ENCODE peak calls at places on chromosome 4, in ten cellular contexts. Q is suprapubic skin; P is kidney; I is IMR-90; H is naive thymus-derived CD4-positive, alpha-beta T cell; Y is RWPE1; D is HCT116; C is GM23248; N is SJSA1; Z is fibroblast of lung. F is an unnamed sample.

GRCh38 chr4:96593422-96593821 is 753.5 kb downstream of the PDHA2 start:
- DNase-seq in Q (no peak), P (no peak), I (no peak), H (no peak), Y (no peak), D (no peak), C (no peak), N (no peak), Z (no peak), F (no peak)

GRCh38 chr4:99457270-99457669 is 22.1 kb upstream of the ADH7 start:
- DNase-seq in Q (no peak), P (no peak), I (no peak), H (no peak), Y (no peak), D (no peak), C (no peak), N (no peak), Z (peak), F (no peak)

GRCh38 chr4:130689182-130689581 is 1593.2 kb downstream of the C4orf33 start:
- DNase-seq in Q (no peak), P (no peak), I (no peak), H (no peak), Y (no peak), D (no peak), C (no peak), N (no peak), Z (no peak), F (no peak)

GRCh38 chr4:177308125-177308524 is 1.5 kb upstream of the NEIL3 start:
- DNase-seq in Q (no peak), P (no peak), I (peak), H (no peak), Y (peak), D (no peak), C (peak), N (no peak), Z (peak), F (peak)

GRCh38 chr4:128287159-128287870 is at the start of gene PGRMC2:
- DNase-seq in Q (peak), P (peak), I (peak), H (no peak), Y (peak), D (no peak), C (peak), N (peak), Z (peak), F (no peak)

GRCh38 chr4:30600246-30600645 is 119.9 kb upstream of the PCDH7 start:
- DNase-seq in Q (no peak), P (no peak), I (no peak), H (no peak), Y (no peak), D (no peak), C (peak), N (no peak), Z (peak), F (no peak)

GRCh38 chr4:151700566-151701316 is 60.1 kb downstream of the GATB start:
- DNase-seq in Q (no peak), P (no peak), I (no peak), H (peak), Y (no peak), D (no peak), C (no peak), N (no peak), Z (no peak), F (no peak)

GRCh38 chr4:73066928-73067327 is 2.6 kb downstream of the COX18 start:
- DNase-seq in Q (no peak), P (no peak), I (no peak), H (peak), Y (no peak), D (no peak), C (no peak), N (no peak), Z (no peak), F (no peak)

GRCh38 chr4:128275351-128275750 is 12.3 kb downstream of the PGRMC2 start:
- DNase-seq in Q (no peak), P (no peak), I (peak), H (no peak), Y (peak), D (no peak), C (peak), N (no peak), Z (no peak), F (no peak)

GRCh38 chr4:139522457-139522856 is 33.6 kb downstream of the SETD7 start:
- DNase-seq in Q (no peak), P (no peak), I (no peak), H (no peak), Y (no peak), D (no peak), C (no peak), N (no peak), Z (no peak), F (no peak)

GRCh38 chr4:85500110-85500867 is 25.3 kb downstream of the ARHGAP24 start:
- DNase-seq in Q (no peak), P (no peak), I (no peak), H (no peak), Y (peak), D (no peak), C (peak), N (no peak), Z (peak), F (no peak)

GRCh38 chr4:15234101-15234500 is 193.7 kb upstream of the C1QTNF7 start:
- DNase-seq in Q (no peak), P (no peak), I (peak), H (peak), Y (peak), D (no peak), C (peak), N (peak), Z (peak), F (peak)

GRCh38 chr4:74228691-74229640 is 71.0 kb downstream of the MTHFD2L start:
- DNase-seq in Q (no peak), P (peak), I (peak), H (peak), Y (peak), D (peak), C (peak), N (peak), Z (peak), F (no peak)

GRCh38 chr4:184282895-184283654 is 65.4 kb upstream of the ENPP6 start:
- DNase-seq in Q (no peak), P (no peak), I (no peak), H (no peak), Y (no peak), D (no peak), C (no peak), N (no peak), Z (peak), F (no peak)

GRCh38 chr4:108783666-108784463 is 21.0 kb upstream of the ETNPPL start:
- DNase-seq in Q (no peak), P (no peak), I (no peak), H (no peak), Y (no peak), D (peak), C (peak), N (no peak), Z (peak), F (no peak)

GRCh38 chr4:16203083-16203482 is 23.2 kb downstream of the TAPT1 start:
- DNase-seq in Q (no peak), P (no peak), I (no peak), H (no peak), Y (no peak), D (no peak), C (no peak), N (no peak), Z (no peak), F (no peak)

GRCh38 chr4:46549125-46549524 is 159.2 kb upstream of the GABRA2 start:
- DNase-seq in Q (no peak), P (no peak), I (no peak), H (no peak), Y (no peak), D (no peak), C (no peak), N (no peak), Z (no peak), F (no peak)

GRCh38 chr4:109979932-109980717 is 67.4 kb downstream of the EGF start:
- DNase-seq in Q (no peak), P (no peak), I (peak), H (no peak), Y (peak), D (no peak), C (peak), N (no peak), Z (peak), F (peak)

GRCh38 chr4:84907145-84907544 is 59.3 kb downstream of the WDFY3 start:
- DNase-seq in Q (no peak), P (no peak), I (no peak), H (no peak), Y (no peak), D (no peak), C (no peak), N (no peak), Z (no peak), F (no peak)

GRCh38 chr4:118557298-118557851 is 127.8 kb upstream of the METTL14 start:
- DNase-seq in Q (no peak), P (no peak), I (peak), H (no peak), Y (peak), D (peak), C (peak), N (peak), Z (peak), F (peak)

GRCh38 chr4:123555500-123556273 is 159.1 kb downstream of the SPRY1 start:
- DNase-seq in Q (peak), P (peak), I (peak), H (no peak), Y (peak), D (no peak), C (peak), N (peak), Z (peak), F (no peak)

GRCh38 chr4:79083406-79084010 is 144.3 kb upstream of the PAQR3 start:
- DNase-seq in Q (no peak), P (no peak), I (no peak), H (no peak), Y (no peak), D (no peak), C (no peak), N (no peak), Z (no peak), F (no peak)

GRCh38 chr4:119728185-119728584 is 99.6 kb upstream of the PDE5A start:
- DNase-seq in Q (no peak), P (no peak), I (peak), H (no peak), Y (no peak), D (no peak), C (no peak), N (no peak), Z (peak), F (no peak)

GRCh38 chr4:31984872-31985271 is 1264.7 kb downstream of the PCDH7 start:
- DNase-seq in Q (no peak), P (no peak), I (no peak), H (no peak), Y (no peak), D (no peak), C (no peak), N (no peak), Z (no peak), F (peak)

GRCh38 chr4:55920571-55920970 is 28.2 kb upstream of the CEP135 start:
- DNase-seq in Q (no peak), P (no peak), I (no peak), H (no peak), Y (no peak), D (no peak), C (peak), N (no peak), Z (no peak), F (no peak)

GRCh38 chr4:72394264-72394663 is 174.8 kb downstream of the ADAMTS3 start:
- DNase-seq in Q (no peak), P (no peak), I (peak), H (no peak), Y (peak), D (no peak), C (no peak), N (no peak), Z (no peak), F (peak)

GRCh38 chr4:18213576-18214198 is 192.1 kb upstream of the LCORL start:
- DNase-seq in Q (no peak), P (no peak), I (no peak), H (no peak), Y (no peak), D (no peak), C (no peak), N (no peak), Z (no peak), F (no peak)

GRCh38 chr4:73181231-73181630 is 77.4 kb downstream of the ANKRD17 start:
- DNase-seq in Q (no peak), P (no peak), I (no peak), H (no peak), Y (no peak), D (no peak), C (no peak), N (no peak), Z (no peak), F (no peak)

GRCh38 chr4:151219091-151219490 is 57.9 kb upstream of the PRSS48 start:
- DNase-seq in Q (no peak), P (no peak), I (no peak), H (no peak), Y (no peak), D (no peak), C (no peak), N (no peak), Z (no peak), F (no peak)

GRCh38 chr4:182320092-182320491 is 76.9 kb downstream of the TENM3 start:
- DNase-seq in Q (no peak), P (no peak), I (no peak), H (no peak), Y (no peak), D (no peak), C (no peak), N (no peak), Z (no peak), F (no peak)

GRCh38 chr4:108417923-108418322 is 202.5 kb upstream of the RPL34 start:
- DNase-seq in Q (no peak), P (no peak), I (peak), H (no peak), Y (no peak), D (no peak), C (peak), N (no peak), Z (no peak), F (no peak)

GRCh38 chr4:144575181-144575580 is 70.8 kb upstream of the HHIP start:
- DNase-seq in Q (no peak), P (no peak), I (no peak), H (no peak), Y (no peak), D (no peak), C (peak), N (no peak), Z (no peak), F (no peak)

GRCh38 chr4:174425669-174426068 is 96.6 kb downstream of the HPGD start:
- DNase-seq in Q (no peak), P (no peak), I (no peak), H (no peak), Y (no peak), D (no peak), C (no peak), N (no peak), Z (no peak), F (no peak)

GRCh38 chr4:16627999-16628398 is 270.4 kb downstream of the LDB2 start:
- DNase-seq in Q (no peak), P (no peak), I (peak), H (no peak), Y (peak), D (no peak), C (peak), N (no peak), Z (peak), F (no peak)

GRCh38 chr4:158906073-158906472 is 137.2 kb downstream of the FNIP2 start:
- DNase-seq in Q (no peak), P (no peak), I (no peak), H (peak), Y (no peak), D (no peak), C (no peak), N (no peak), Z (no peak), F (no peak)

GRCh38 chr4:13615162-13615561 is 12.4 kb downstream of the BOD1L1 start:
- DNase-seq in Q (no peak), P (no peak), I (no peak), H (no peak), Y (no peak), D (no peak), C (no peak), N (no peak), Z (no peak), F (no peak)

GRCh38 chr4:64508089-64508488 is 98.8 kb upstream of the TECRL start:
- DNase-seq in Q (no peak), P (no peak), I (no peak), H (no peak), Y (no peak), D (no peak), C (no peak), N (no peak), Z (no peak), F (no peak)

GRCh38 chr4:64497526-64497925 is 88.3 kb upstream of the TECRL start:
- DNase-seq in Q (no peak), P (no peak), I (no peak), H (no peak), Y (no peak), D (no peak), C (peak), N (no peak), Z (no peak), F (no peak)

GRCh38 chr4:64503945-64504675 is 94.9 kb upstream of the TECRL start:
- DNase-seq in Q (no peak), P (no peak), I (no peak), H (no peak), Y (no peak), D (no peak), C (no peak), N (no peak), Z (no peak), F (no peak)

GRCh38 chr4:64503416-64503815 is 94.2 kb upstream of the TECRL start:
- DNase-seq in Q (no peak), P (no peak), I (no peak), H (no peak), Y (no peak), D (no peak), C (no peak), N (no peak), Z (no peak), F (no peak)
- H3K27ac ChIP-seq in Q (no peak), P (no peak), I (no peak), H (no peak), Y (no peak), D (no peak), C (no peak), N (no peak), Z (no peak), F (no peak)

DNA sequence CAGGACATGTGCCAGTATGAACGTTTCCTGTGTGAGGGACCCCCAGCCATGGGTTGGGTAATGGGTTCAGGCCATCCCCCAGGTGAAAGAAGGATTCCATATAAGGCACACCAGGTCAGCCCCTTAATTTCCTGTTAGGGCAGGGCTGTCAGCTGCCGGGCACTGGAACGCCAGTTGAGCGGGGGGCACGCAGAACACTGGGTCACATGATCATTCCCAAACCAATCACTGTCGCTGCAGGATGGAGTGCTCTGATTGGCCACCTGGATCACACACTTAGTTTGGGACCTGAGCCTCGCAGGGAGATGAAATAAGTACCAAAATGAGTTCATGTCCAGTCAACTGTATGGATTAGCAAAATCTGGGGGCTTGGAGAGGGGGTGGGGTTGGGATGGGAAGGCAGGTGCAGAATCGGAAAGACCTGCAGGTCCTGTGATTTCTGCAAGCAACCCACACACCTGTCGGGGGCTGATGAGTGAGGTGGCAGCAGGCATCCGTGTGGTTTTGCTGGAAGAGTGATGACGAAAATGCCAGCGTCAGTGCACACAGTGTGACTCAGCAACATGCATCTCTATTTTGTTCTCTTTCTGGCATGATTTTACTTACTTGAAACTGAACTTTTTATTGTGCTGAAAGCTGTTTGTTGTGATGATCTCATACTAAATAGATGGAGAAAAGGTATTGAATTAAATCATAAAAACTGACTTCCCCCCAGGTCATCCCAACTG is 32.2 kb downstream of the RNF212 start:
- DNase-seq in Q (peak), P (no peak), I (peak), H (no peak), Y (peak), D (no peak), C (peak), N (no peak), Z (peak), F (peak)
- H3K27ac ChIP-seq in Q (no peak), P (no peak), I (no peak), H (no peak), Y (peak), D (no peak), C (peak), N (no peak), Z (no peak), F (peak)

GRCh38 chr4:26023191-26023972 is 109.4 kb downstream of the SMIM20 start:
- DNase-seq in Q (no peak), P (no peak), I (no peak), H (no peak), Y (no peak), D (no peak), C (peak), N (no peak), Z (no peak), F (no peak)

GRCh38 chr4:26022346-26022891 is 108.4 kb downstream of the SMIM20 start:
- DNase-seq in Q (no peak), P (no peak), I (peak), H (no peak), Y (peak), D (no peak), C (peak), N (peak), Z (peak), F (peak)

GRCh38 chr4:26021417-26022345 is 107.7 kb downstream of the SMIM20 start:
- DNase-seq in Q (no peak), P (no peak), I (no peak), H (no peak), Y (no peak), D (no peak), C (peak), N (no peak), Z (peak), F (no peak)

GRCh38 chr4:26020083-26020668 is 106.2 kb downstream of the SMIM20 start:
- DNase-seq in Q (no peak), P (no peak), I (peak), H (no peak), Y (peak), D (no peak), C (peak), N (no peak), Z (peak), F (no peak)

DNA sequence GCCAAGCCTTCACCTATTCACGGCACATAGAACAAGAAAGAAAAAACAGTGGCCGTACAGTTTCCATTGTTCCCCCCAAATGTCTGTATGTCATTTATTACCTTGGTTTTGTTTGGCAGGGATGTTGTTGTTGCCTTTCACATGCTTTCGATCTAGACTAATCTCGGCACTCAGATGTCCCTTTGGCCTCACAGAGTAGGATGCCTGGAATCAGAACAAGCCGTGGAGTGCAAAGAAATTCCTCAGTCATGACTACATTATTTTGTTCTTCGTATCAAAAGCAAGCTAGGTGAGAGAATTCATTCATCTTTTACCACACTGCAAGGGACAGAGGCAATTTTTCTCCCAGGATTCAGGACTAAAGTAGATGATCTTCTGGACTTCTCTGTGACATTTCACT is 106.9 kb downstream of the SMIM20 start:
- DNase-seq in Q (no peak), P (no peak), I (peak), H (no peak), Y (peak), D (no peak), C (peak), N (no peak), Z (peak), F (no peak)
- H3K27ac ChIP-seq in Q (no peak), P (no peak), I (no peak), H (no peak), Y (no peak), D (no peak), C (peak), N (no peak), Z (peak), F (no peak)

GRCh38 chr4:785332-786073 is 40.4 kb downstream of the CPLX1 start:
- DNase-seq in Q (no peak), P (peak), I (no peak), H (no peak), Y (no peak), D (no peak), C (peak), N (no peak), Z (no peak), F (no peak)

GRCh38 chr4:780730-781492 is 45.0 kb downstream of the CPLX1 start:
- DNase-seq in Q (no peak), P (peak), I (peak), H (no peak), Y (no peak), D (no peak), C (peak), N (no peak), Z (no peak), F (no peak)

GRCh38 chr4:781493-782216 is 44.3 kb downstream of the CPLX1 start:
- DNase-seq in Q (peak), P (peak), I (peak), H (peak), Y (peak), D (peak), C (peak), N (peak), Z (peak), F (peak)

GRCh38 chr4:784401-785331 is 41.3 kb downstream of the CPLX1 start:
- DNase-seq in Q (no peak), P (peak), I (no peak), H (no peak), Y (no peak), D (no peak), C (no peak), N (no peak), Z (no peak), F (no peak)

DNA sequence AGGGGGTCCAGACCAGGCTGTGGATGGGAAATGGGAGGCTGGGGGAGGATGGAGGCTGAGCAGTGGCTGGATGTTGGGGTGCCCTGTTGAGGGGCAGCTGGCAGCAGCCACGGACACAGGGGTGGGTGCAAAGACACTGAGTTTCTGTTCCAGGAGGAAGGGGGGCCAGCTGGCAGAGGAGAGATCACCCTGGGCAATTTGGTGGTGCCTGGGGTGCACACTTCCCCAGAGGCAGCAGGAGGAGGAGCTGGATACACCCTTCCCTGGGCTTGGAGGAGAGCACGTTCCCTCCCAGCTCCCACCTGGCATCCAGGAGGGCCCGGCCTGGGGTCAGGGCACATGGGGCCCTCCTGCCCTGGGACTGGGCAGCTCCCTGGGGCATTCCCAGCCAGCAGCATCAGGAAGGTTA is 42.8 kb downstream of the CPLX1 start:
- DNase-seq in Q (no peak), P (peak), I (no peak), H (no peak), Y (no peak), D (no peak), C (no peak), N (no peak), Z (no peak), F (no peak)
- H3K27ac ChIP-seq in Q (peak), P (no peak), I (no peak), H (no peak), Y (peak), D (peak), C (no peak), N (no peak), Z (no peak), F (no peak)